ENCODE peak calls at places on chromosomes 11 and 22, in five cellular contexts. One of them, this sample, is unnamed.

GRCh38 chr11:44534215-44534711 is 31.2 kb upstream of the CD82 start:
- DNase-seq in tibial artery: no peak
- DNase-seq in dermis blood vessel endothelial cell: no peak
- DNase-seq in naive thymus-derived CD8-positive, alpha-beta T cell: no peak
- DNase-seq in stimulated activated CD8-positive, alpha-beta memory T cell treated with anti-CD3 and anti-CD28 coated beads, Interleukin-15, amount 100 ng/mL, for 1 hour: no peak
- DNase-seq in this sample: no peak

GRCh38 chr11:121451982-121452608 is at the start of gene SORL1:
- DNase-seq in tibial artery: peak
- DNase-seq in dermis blood vessel endothelial cell: peak
- DNase-seq in naive thymus-derived CD8-positive, alpha-beta T cell: peak
- DNase-seq in stimulated activated CD8-positive, alpha-beta memory T cell treated with anti-CD3 and anti-CD28 coated beads, Interleukin-15, amount 100 ng/mL, for 1 hour: peak
- DNase-seq in this sample: peak

GRCh38 chr11:6390718-6391547 is 659 bp downstream of the SMPD1 start:
- DNase-seq in tibial artery: no peak
- DNase-seq in dermis blood vessel endothelial cell: no peak
- DNase-seq in naive thymus-derived CD8-positive, alpha-beta T cell: no peak
- DNase-seq in stimulated activated CD8-positive, alpha-beta memory T cell treated with anti-CD3 and anti-CD28 coated beads, Interleukin-15, amount 100 ng/mL, for 1 hour: no peak
- DNase-seq in this sample: no peak

GRCh38 chr11:16881074-16881709 is 133.0 kb downstream of the PLEKHA7 start:
- DNase-seq in tibial artery: no peak
- DNase-seq in dermis blood vessel endothelial cell: peak
- DNase-seq in naive thymus-derived CD8-positive, alpha-beta T cell: no peak
- DNase-seq in stimulated activated CD8-positive, alpha-beta memory T cell treated with anti-CD3 and anti-CD28 coated beads, Interleukin-15, amount 100 ng/mL, for 1 hour: no peak
- DNase-seq in this sample: peak

GRCh38 chr11:57493507-57494503 is 21.7 kb downstream of the SLC43A1 start:
- DNase-seq in tibial artery: no peak
- DNase-seq in dermis blood vessel endothelial cell: peak
- DNase-seq in naive thymus-derived CD8-positive, alpha-beta T cell: peak
- DNase-seq in stimulated activated CD8-positive, alpha-beta memory T cell treated with anti-CD3 and anti-CD28 coated beads, Interleukin-15, amount 100 ng/mL, for 1 hour: peak
- DNase-seq in this sample: peak

GRCh38 chr11:85718991-85719807 is 33.2 kb upstream of the CCDC89 start:
- DNase-seq in tibial artery: peak
- DNase-seq in dermis blood vessel endothelial cell: peak
- DNase-seq in naive thymus-derived CD8-positive, alpha-beta T cell: no peak
- DNase-seq in stimulated activated CD8-positive, alpha-beta memory T cell treated with anti-CD3 and anti-CD28 coated beads, Interleukin-15, amount 100 ng/mL, for 1 hour: no peak
- DNase-seq in this sample: peak

GRCh38 chr11:96001037-96001436 is 77.1 kb upstream of the MTMR2 start:
- DNase-seq in tibial artery: peak
- DNase-seq in dermis blood vessel endothelial cell: no peak
- DNase-seq in naive thymus-derived CD8-positive, alpha-beta T cell: no peak
- DNase-seq in stimulated activated CD8-positive, alpha-beta memory T cell treated with anti-CD3 and anti-CD28 coated beads, Interleukin-15, amount 100 ng/mL, for 1 hour: no peak
- DNase-seq in this sample: no peak

GRCh38 chr11:61747389-61748285 is 4.8 kb upstream of the MYRF start:
- DNase-seq in tibial artery: peak
- DNase-seq in dermis blood vessel endothelial cell: peak
- DNase-seq in naive thymus-derived CD8-positive, alpha-beta T cell: no peak
- DNase-seq in stimulated activated CD8-positive, alpha-beta memory T cell treated with anti-CD3 and anti-CD28 coated beads, Interleukin-15, amount 100 ng/mL, for 1 hour: no peak
- DNase-seq in this sample: peak

GRCh38 chr22:48441553-48441850 is 1386.2 kb downstream of the BRD1 start:
- DNase-seq in tibial artery: no peak
- DNase-seq in dermis blood vessel endothelial cell: no peak
- DNase-seq in naive thymus-derived CD8-positive, alpha-beta T cell: no peak
- DNase-seq in stimulated activated CD8-positive, alpha-beta memory T cell treated with anti-CD3 and anti-CD28 coated beads, Interleukin-15, amount 100 ng/mL, for 1 hour: no peak
- DNase-seq in this sample: no peak

GRCh38 chr22:35313311-35314121 is 13.8 kb downstream of the TOM1 start:
- DNase-seq in tibial artery: peak
- DNase-seq in dermis blood vessel endothelial cell: peak
- DNase-seq in naive thymus-derived CD8-positive, alpha-beta T cell: no peak
- DNase-seq in stimulated activated CD8-positive, alpha-beta memory T cell treated with anti-CD3 and anti-CD28 coated beads, Interleukin-15, amount 100 ng/mL, for 1 hour: no peak
- DNase-seq in this sample: no peak

GRCh38 chr11:37449146-37449545 is 851.1 kb upstream of the RAG2 start:
- DNase-seq in tibial artery: no peak
- DNase-seq in dermis blood vessel endothelial cell: no peak
- DNase-seq in naive thymus-derived CD8-positive, alpha-beta T cell: no peak
- DNase-seq in stimulated activated CD8-positive, alpha-beta memory T cell treated with anti-CD3 and anti-CD28 coated beads, Interleukin-15, amount 100 ng/mL, for 1 hour: no peak
- DNase-seq in this sample: peak

GRCh38 chr11:125312391-125312790 is 147.8 kb downstream of the PKNOX2 start:
- DNase-seq in tibial artery: no peak
- DNase-seq in dermis blood vessel endothelial cell: no peak
- DNase-seq in naive thymus-derived CD8-positive, alpha-beta T cell: no peak
- DNase-seq in stimulated activated CD8-positive, alpha-beta memory T cell treated with anti-CD3 and anti-CD28 coated beads, Interleukin-15, amount 100 ng/mL, for 1 hour: no peak
- DNase-seq in this sample: no peak

GRCh38 chr22:47588583-47588970 is 826.1 kb downstream of the TBC1D22A start:
- DNase-seq in tibial artery: peak
- DNase-seq in dermis blood vessel endothelial cell: no peak
- DNase-seq in naive thymus-derived CD8-positive, alpha-beta T cell: no peak
- DNase-seq in stimulated activated CD8-positive, alpha-beta memory T cell treated with anti-CD3 and anti-CD28 coated beads, Interleukin-15, amount 100 ng/mL, for 1 hour: no peak
- DNase-seq in this sample: no peak

GRCh38 chr11:45110562-45110961 is 35.9 kb upstream of the PRDM11 start:
- DNase-seq in tibial artery: no peak
- DNase-seq in dermis blood vessel endothelial cell: peak
- DNase-seq in naive thymus-derived CD8-positive, alpha-beta T cell: peak
- DNase-seq in stimulated activated CD8-positive, alpha-beta memory T cell treated with anti-CD3 and anti-CD28 coated beads, Interleukin-15, amount 100 ng/mL, for 1 hour: no peak
- DNase-seq in this sample: peak

GRCh38 chr22:46533434-46533833 is 4.0 kb downstream of the CELSR1 start:
- DNase-seq in tibial artery: no peak
- DNase-seq in dermis blood vessel endothelial cell: no peak
- DNase-seq in naive thymus-derived CD8-positive, alpha-beta T cell: no peak
- DNase-seq in stimulated activated CD8-positive, alpha-beta memory T cell treated with anti-CD3 and anti-CD28 coated beads, Interleukin-15, amount 100 ng/mL, for 1 hour: no peak
- DNase-seq in this sample: no peak

GRCh38 chr11:117843666-117844484 is 19.3 kb upstream of the FXYD2 start:
- DNase-seq in tibial artery: peak
- DNase-seq in dermis blood vessel endothelial cell: peak
- DNase-seq in naive thymus-derived CD8-positive, alpha-beta T cell: peak
- DNase-seq in stimulated activated CD8-positive, alpha-beta memory T cell treated with anti-CD3 and anti-CD28 coated beads, Interleukin-15, amount 100 ng/mL, for 1 hour: peak
- DNase-seq in this sample: peak

GRCh38 chr11:62137881-62138629 is 14.2 kb downstream of the INCENP start:
- DNase-seq in tibial artery: peak
- DNase-seq in dermis blood vessel endothelial cell: no peak
- DNase-seq in naive thymus-derived CD8-positive, alpha-beta T cell: no peak
- DNase-seq in stimulated activated CD8-positive, alpha-beta memory T cell treated with anti-CD3 and anti-CD28 coated beads, Interleukin-15, amount 100 ng/mL, for 1 hour: no peak
- DNase-seq in this sample: no peak

GRCh38 chr22:27996981-27997380 is 77.9 kb upstream of the PITPNB start:
- DNase-seq in tibial artery: peak
- DNase-seq in dermis blood vessel endothelial cell: no peak
- DNase-seq in naive thymus-derived CD8-positive, alpha-beta T cell: no peak
- DNase-seq in stimulated activated CD8-positive, alpha-beta memory T cell treated with anti-CD3 and anti-CD28 coated beads, Interleukin-15, amount 100 ng/mL, for 1 hour: no peak
- DNase-seq in this sample: no peak

GRCh38 chr11:5476184-5476819 is 12.2 kb upstream of the OR52D1 start:
- DNase-seq in tibial artery: no peak
- DNase-seq in dermis blood vessel endothelial cell: peak
- DNase-seq in naive thymus-derived CD8-positive, alpha-beta T cell: peak
- DNase-seq in stimulated activated CD8-positive, alpha-beta memory T cell treated with anti-CD3 and anti-CD28 coated beads, Interleukin-15, amount 100 ng/mL, for 1 hour: peak
- DNase-seq in this sample: peak

GRCh38 chr11:117842131-117842941 is 17.8 kb upstream of the FXYD2 start:
- DNase-seq in tibial artery: peak
- DNase-seq in dermis blood vessel endothelial cell: no peak
- DNase-seq in naive thymus-derived CD8-positive, alpha-beta T cell: peak
- DNase-seq in stimulated activated CD8-positive, alpha-beta memory T cell treated with anti-CD3 and anti-CD28 coated beads, Interleukin-15, amount 100 ng/mL, for 1 hour: no peak
- DNase-seq in this sample: peak

GRCh38 chr11:48055292-48056132 is 75.2 kb downstream of the PTPRJ start:
- DNase-seq in tibial artery: no peak
- DNase-seq in dermis blood vessel endothelial cell: peak
- DNase-seq in naive thymus-derived CD8-positive, alpha-beta T cell: peak
- DNase-seq in stimulated activated CD8-positive, alpha-beta memory T cell treated with anti-CD3 and anti-CD28 coated beads, Interleukin-15, amount 100 ng/mL, for 1 hour: no peak
- DNase-seq in this sample: peak

GRCh38 chr11:123537726-123538125 is 107.7 kb downstream of the GRAMD1B start:
- DNase-seq in tibial artery: no peak
- DNase-seq in dermis blood vessel endothelial cell: no peak
- DNase-seq in naive thymus-derived CD8-positive, alpha-beta T cell: no peak
- DNase-seq in stimulated activated CD8-positive, alpha-beta memory T cell treated with anti-CD3 and anti-CD28 coated beads, Interleukin-15, amount 100 ng/mL, for 1 hour: no peak
- DNase-seq in this sample: no peak

GRCh38 chr11:9922806-9923205 is 258.9 kb downstream of the SWAP70 start:
- DNase-seq in tibial artery: no peak
- DNase-seq in dermis blood vessel endothelial cell: peak
- DNase-seq in naive thymus-derived CD8-positive, alpha-beta T cell: no peak
- DNase-seq in stimulated activated CD8-positive, alpha-beta memory T cell treated with anti-CD3 and anti-CD28 coated beads, Interleukin-15, amount 100 ng/mL, for 1 hour: no peak
- DNase-seq in this sample: peak

GRCh38 chr11:45021692-45022130 is 71.0 kb upstream of the TP53I11 start:
- DNase-seq in tibial artery: peak
- DNase-seq in dermis blood vessel endothelial cell: peak
- DNase-seq in naive thymus-derived CD8-positive, alpha-beta T cell: no peak
- DNase-seq in stimulated activated CD8-positive, alpha-beta memory T cell treated with anti-CD3 and anti-CD28 coated beads, Interleukin-15, amount 100 ng/mL, for 1 hour: no peak
- DNase-seq in this sample: no peak

GRCh38 chr11:8814209-8814922 is 96.6 kb upstream of the AKIP1 start:
- DNase-seq in tibial artery: no peak
- DNase-seq in dermis blood vessel endothelial cell: peak
- DNase-seq in naive thymus-derived CD8-positive, alpha-beta T cell: no peak
- DNase-seq in stimulated activated CD8-positive, alpha-beta memory T cell treated with anti-CD3 and anti-CD28 coated beads, Interleukin-15, amount 100 ng/mL, for 1 hour: no peak
- DNase-seq in this sample: no peak

GRCh38 chr11:113189909-113190667 is 124.3 kb upstream of the TTC12 start:
- DNase-seq in tibial artery: no peak
- DNase-seq in dermis blood vessel endothelial cell: no peak
- DNase-seq in naive thymus-derived CD8-positive, alpha-beta T cell: no peak
- DNase-seq in stimulated activated CD8-positive, alpha-beta memory T cell treated with anti-CD3 and anti-CD28 coated beads, Interleukin-15, amount 100 ng/mL, for 1 hour: no peak
- DNase-seq in this sample: no peak

GRCh38 chr11:44964526-44965209 is 14.0 kb upstream of the TP53I11 start:
- DNase-seq in tibial artery: no peak
- DNase-seq in dermis blood vessel endothelial cell: no peak
- DNase-seq in naive thymus-derived CD8-positive, alpha-beta T cell: no peak
- DNase-seq in stimulated activated CD8-positive, alpha-beta memory T cell treated with anti-CD3 and anti-CD28 coated beads, Interleukin-15, amount 100 ng/mL, for 1 hour: no peak
- DNase-seq in this sample: no peak

GRCh38 chr22:36015806-36016519 is 12.7 kb downstream of the RBFOX2 start:
- DNase-seq in tibial artery: no peak
- DNase-seq in dermis blood vessel endothelial cell: no peak
- DNase-seq in naive thymus-derived CD8-positive, alpha-beta T cell: no peak
- DNase-seq in stimulated activated CD8-positive, alpha-beta memory T cell treated with anti-CD3 and anti-CD28 coated beads, Interleukin-15, amount 100 ng/mL, for 1 hour: no peak
- DNase-seq in this sample: no peak

GRCh38 chr11:35905901-35906661 is 37.8 kb upstream of the LDLRAD3 start:
- DNase-seq in tibial artery: no peak
- DNase-seq in dermis blood vessel endothelial cell: no peak
- DNase-seq in naive thymus-derived CD8-positive, alpha-beta T cell: no peak
- DNase-seq in stimulated activated CD8-positive, alpha-beta memory T cell treated with anti-CD3 and anti-CD28 coated beads, Interleukin-15, amount 100 ng/mL, for 1 hour: no peak
- DNase-seq in this sample: peak

GRCh38 chr11:130924750-130925149 is 8.5 kb upstream of the SNX19 start:
- DNase-seq in tibial artery: no peak
- DNase-seq in dermis blood vessel endothelial cell: no peak
- DNase-seq in naive thymus-derived CD8-positive, alpha-beta T cell: no peak
- DNase-seq in stimulated activated CD8-positive, alpha-beta memory T cell treated with anti-CD3 and anti-CD28 coated beads, Interleukin-15, amount 100 ng/mL, for 1 hour: no peak
- DNase-seq in this sample: no peak

GRCh38 chr22:44191036-44191454 is 10.3 kb downstream of the PARVG start:
- DNase-seq in tibial artery: no peak
- DNase-seq in dermis blood vessel endothelial cell: no peak
- DNase-seq in naive thymus-derived CD8-positive, alpha-beta T cell: no peak
- DNase-seq in stimulated activated CD8-positive, alpha-beta memory T cell treated with anti-CD3 and anti-CD28 coated beads, Interleukin-15, amount 100 ng/mL, for 1 hour: no peak
- DNase-seq in this sample: no peak

GRCh38 chr22:19036523-19037273 is 85.5 kb downstream of the DGCR2 start:
- DNase-seq in tibial artery: no peak
- DNase-seq in dermis blood vessel endothelial cell: peak
- DNase-seq in naive thymus-derived CD8-positive, alpha-beta T cell: no peak
- DNase-seq in stimulated activated CD8-positive, alpha-beta memory T cell treated with anti-CD3 and anti-CD28 coated beads, Interleukin-15, amount 100 ng/mL, for 1 hour: no peak
- DNase-seq in this sample: peak

GRCh38 chr11:130043575-130043974 is 26.1 kb upstream of the APLP2 start:
- DNase-seq in tibial artery: no peak
- DNase-seq in dermis blood vessel endothelial cell: no peak
- DNase-seq in naive thymus-derived CD8-positive, alpha-beta T cell: no peak
- DNase-seq in stimulated activated CD8-positive, alpha-beta memory T cell treated with anti-CD3 and anti-CD28 coated beads, Interleukin-15, amount 100 ng/mL, for 1 hour: no peak
- DNase-seq in this sample: no peak

GRCh38 chr11:292211-293121 is 3.5 kb downstream of the PGGHG start:
- DNase-seq in tibial artery: peak
- DNase-seq in dermis blood vessel endothelial cell: no peak
- DNase-seq in naive thymus-derived CD8-positive, alpha-beta T cell: peak
- DNase-seq in stimulated activated CD8-positive, alpha-beta memory T cell treated with anti-CD3 and anti-CD28 coated beads, Interleukin-15, amount 100 ng/mL, for 1 hour: no peak
- DNase-seq in this sample: no peak

GRCh38 chr11:47950396-47950795 is 30.0 kb upstream of the PTPRJ start:
- DNase-seq in tibial artery: no peak
- DNase-seq in dermis blood vessel endothelial cell: no peak
- DNase-seq in naive thymus-derived CD8-positive, alpha-beta T cell: peak
- DNase-seq in stimulated activated CD8-positive, alpha-beta memory T cell treated with anti-CD3 and anti-CD28 coated beads, Interleukin-15, amount 100 ng/mL, for 1 hour: peak
- DNase-seq in this sample: peak

This sample was measured in SK-MEL-5.